ENCODE peak calls at places on chromosomes 2 and 18, in six cellular contexts. G is HFF-Myc; V is cardiac muscle cell; E is body of pancreas; U is CD4-positive, CD25-positive, alpha-beta regulatory T cell; B is adrenal gland. Z is an unnamed sample.

GRCh38 chr2:22124003-22124402 is 1000.2 kb downstream of the TDRD15 start:
- DNase-seq in E (no peak), G (no peak), U (no peak), V (no peak), B (no peak), Z (no peak)

GRCh38 chr18:78525364-78526111 is 454.1 kb upstream of the SALL3 start:
- DNase-seq in V (no peak), G (no peak), U (no peak), B (no peak), E (no peak), Z (no peak)

GRCh38 chr18:9365406-9365805 is 30.8 kb downstream of the TWSG1 start:
- DNase-seq in E (no peak), U (no peak), G (no peak), B (no peak), V (no peak), Z (no peak)

GRCh38 chr2:27261241-27261925 is 1.5 kb downstream of the SLC30A3 start:
- DNase-seq in U (no peak), G (no peak), E (no peak), V (no peak), B (no peak), Z (no peak)

GRCh38 chr2:192413812-192414424 is 219.2 kb upstream of the TMEFF2 start:
- DNase-seq in V (no peak), U (no peak), B (no peak), G (no peak), E (no peak), Z (no peak)

GRCh38 chr2:110742412-110742811 is 10.0 kb downstream of the ACOXL start:
- DNase-seq in G (no peak), U (no peak), E (no peak), V (no peak), B (no peak), Z (no peak)

GRCh38 chr18:78558948-78559347 is 420.7 kb upstream of the SALL3 start:
- DNase-seq in G (no peak), B (no peak), E (no peak), V (no peak), U (no peak), Z (no peak)

GRCh38 chr2:96195410-96196071 is 13.1 kb downstream of the STARD7 start:
- DNase-seq in G (no peak), E (no peak), U (no peak), V (no peak), B (no peak), Z (peak)

GRCh38 chr2:50963734-50964133 is 68.2 kb downstream of the NRXN1 start:
- DNase-seq in V (no peak), E (no peak), B (no peak), U (no peak), G (no peak), Z (no peak)

GRCh38 chr2:182593394-182593707 is 122.7 kb upstream of the DNAJC10 start:
- DNase-seq in G (peak), U (no peak), V (no peak), B (no peak), E (no peak), Z (peak)

GRCh38 chr2:227415538-227416424 is 28.0 kb upstream of the SCYGR1 start:
- DNase-seq in U (peak), B (peak), E (peak), V (no peak), G (peak), Z (peak)

GRCh38 chr2:38539086-38539485 is 63.6 kb downstream of the HNRNPLL start:
- DNase-seq in G (no peak), E (no peak), B (no peak), U (no peak), V (no peak), Z (no peak)

GRCh38 chr2:9174771-9175441 is 31.7 kb upstream of the ASAP2 start:
- DNase-seq in G (peak), B (no peak), V (peak), U (no peak), E (no peak), Z (peak)

GRCh38 chr18:44841221-44841620 is 160.5 kb downstream of the SETBP1 start:
- DNase-seq in U (no peak), V (no peak), E (no peak), G (no peak), B (no peak), Z (no peak)

GRCh38 chr18:63451774-63452173 is 25.0 kb upstream of the SERPINB5 start:
- DNase-seq in B (no peak), E (no peak), G (no peak), U (no peak), V (no peak), Z (no peak)

GRCh38 chr2:65465124-65465523 is 32.7 kb upstream of the SPRED2 start:
- DNase-seq in B (no peak), U (no peak), E (no peak), G (no peak), V (no peak), Z (peak)

GRCh38 chr2:239778042-239778811 is 246.9 kb downstream of the NDUFA10 start:
- DNase-seq in V (no peak), E (no peak), B (no peak), G (no peak), U (no peak), Z (no peak)

GRCh38 chr2:143193121-143193520 is 63.9 kb downstream of the ARHGAP15 start:
- DNase-seq in U (no peak), G (no peak), B (no peak), E (peak), V (no peak), Z (no peak)

GRCh38 chr2:30197570-30197969 is 33.8 kb upstream of the LBH start:
- DNase-seq in U (no peak), G (no peak), V (no peak), E (no peak), B (no peak), Z (no peak)

GRCh38 chr2:199468561-199469513 is 11.1 kb upstream of the SATB2 start:
- DNase-seq in E (no peak), B (no peak), G (no peak), V (no peak), U (no peak), Z (no peak)
- H3K4me3 ChIP-seq in E (no peak), B (no peak), G (no peak), V (peak), U (no peak), Z (no peak)

GRCh38 chr2:102735431-102736130 is 26.2 kb upstream of the TMEM182 start:
- DNase-seq in E (peak), U (no peak), V (no peak), B (no peak), G (no peak), Z (no peak)
- H3K4me3 ChIP-seq in E (peak), U (peak), V (peak), B (no peak), G (peak), Z (peak)

GRCh38 chr2:56009758-56010534 is 86.4 kb upstream of the EFEMP1 start:
- DNase-seq in B (no peak), E (no peak), G (no peak), U (no peak), V (peak), Z (peak)
- H3K4me3 ChIP-seq in B (no peak), E (no peak), G (no peak), U (no peak), V (no peak), Z (no peak)

GRCh38 chr2:218858671-218859555 is 692 bp upstream of the WNT6 start:
- DNase-seq in G (no peak), E (no peak), V (no peak), B (no peak), U (no peak), Z (no peak)
- H3K4me3 ChIP-seq in G (no peak), E (no peak), V (peak), B (no peak), U (no peak), Z (no peak)

DNA sequence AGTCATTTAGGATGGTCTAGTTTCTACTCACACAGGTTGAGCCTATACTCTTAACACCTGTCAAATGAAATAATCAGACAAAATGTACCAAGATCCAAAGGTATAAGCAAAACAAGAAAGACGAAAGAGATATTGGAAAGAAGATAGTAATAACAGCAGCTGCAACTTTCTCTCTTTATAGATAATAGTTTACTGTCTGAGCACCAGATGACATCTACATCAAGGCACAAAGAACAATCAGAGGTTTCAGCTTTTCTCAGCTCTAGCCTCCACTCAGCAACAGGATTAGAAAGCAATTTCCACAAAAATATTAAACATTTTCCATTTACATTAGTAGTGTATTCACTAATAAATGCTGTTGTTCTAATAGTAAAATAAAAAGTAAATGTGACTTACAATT is 66.3 kb downstream of the RTTN start:
- DNase-seq in U (no peak), B (no peak), E (no peak), V (no peak), G (no peak), Z (no peak)
- H3K4me3 ChIP-seq in U (no peak), B (no peak), E (no peak), V (no peak), G (no peak), Z (no peak)

Z was measured in AG10803.